ENCODE peak calls at places on chromosomes 7 and 10, in four cellular contexts. F is H1, Z is A549, Y is HepG2. D is an unnamed sample.
A peak's percentile ranks its signal among the peaks of the same experiment; 100 is the strongest.

GRCh38 chr10:69474688-69475432 is 23.6 kb downstream of the TSPAN15 start:
- DNase-seq in F (no peak), Z (peak; percentile 57), Y (no peak), D (no peak)

GRCh38 chr10:131778842-131779241 is 122.0 kb upstream of the PPP2R2D start:
- DNase-seq in F (peak; percentile 30), Z (no peak), Y (no peak), D (no peak)

GRCh38 chr10:11396311-11396960 is 215.0 kb downstream of the USP6NL start:
- DNase-seq in F (no peak), Z (no peak), Y (no peak), D (no peak)

GRCh38 chr7:44630791-44631457 is 24.5 kb downstream of the OGDH start:
- DNase-seq in F (no peak), Z (no peak), Y (no peak), D (no peak)

GRCh38 chr10:104683567-104683966 is 42.5 kb downstream of the SORCS3 start:
- DNase-seq in F (peak; percentile 8), Z (no peak), Y (no peak), D (no peak)

GRCh38 chr10:79386637-79387465 is 39.6 kb downstream of the PPIF start:
- DNase-seq in F (peak; percentile 48), Z (no peak), Y (no peak), D (no peak)

GRCh38 chr7:132739271-132739955 is 163.1 kb upstream of the PLXNA4 start:
- DNase-seq in F (no peak), Z (peak; percentile 38), Y (no peak), D (no peak)

GRCh38 chr10:15189133-15189881 is 20.8 kb upstream of the NMT2 start:
- DNase-seq in F (no peak), Z (no peak), Y (no peak), D (no peak)

GRCh38 chr7:131285558-131285957 is 42.1 kb upstream of the MKLN1 start:
- DNase-seq in F (no peak), Z (no peak), Y (no peak), D (no peak)

GRCh38 chr10:131874991-131875451 is 25.8 kb upstream of the PPP2R2D start:
- DNase-seq in F (peak; percentile 94), Z (peak; percentile 84), Y (peak; percentile 62), D (peak; percentile 72)

GRCh38 chr10:128067691-128068397 is 58.4 kb downstream of the MKI67 start:
- DNase-seq in F (no peak), Z (no peak), Y (no peak), D (no peak)

GRCh38 chr10:79324032-79324695 is 23.1 kb upstream of the PPIF start:
- DNase-seq in F (no peak), Z (no peak), Y (no peak), D (no peak)

GRCh38 chr10:57657164-57657765 is 610.4 kb downstream of the IPMK start:
- DNase-seq in F (peak; percentile 76), Z (peak; percentile 21), Y (peak; percentile 53), D (peak; percentile 42)

GRCh38 chr10:68223535-68224165 is 8.3 kb downstream of the ATOH7 start:
- DNase-seq in F (peak; percentile 58), Z (no peak), Y (peak; percentile 23), D (peak; percentile 16)

GRCh38 chr10:104349623-104350142 is 4.0 kb upstream of the CFAP58 start:
- DNase-seq in F (no peak), Z (no peak), Y (peak; percentile 79), D (no peak)

GRCh38 chr10:4181075-4181474 is 396.1 kb upstream of the KLF6 start:
- DNase-seq in F (no peak), Z (no peak), Y (no peak), D (no peak)

GRCh38 chr10:4174197-4174596 is 389.2 kb upstream of the KLF6 start:
- DNase-seq in F (peak; percentile 57), Z (no peak), Y (peak; percentile 7), D (no peak)

GRCh38 chr10:4181690-4182089 is 396.7 kb upstream of the KLF6 start:
- DNase-seq in F (no peak), Z (no peak), Y (no peak), D (no peak)

GRCh38 chr10:4176500-4177281 is 391.7 kb upstream of the KLF6 start:
- DNase-seq in F (no peak), Z (no peak), Y (no peak), D (no peak)

DNA sequence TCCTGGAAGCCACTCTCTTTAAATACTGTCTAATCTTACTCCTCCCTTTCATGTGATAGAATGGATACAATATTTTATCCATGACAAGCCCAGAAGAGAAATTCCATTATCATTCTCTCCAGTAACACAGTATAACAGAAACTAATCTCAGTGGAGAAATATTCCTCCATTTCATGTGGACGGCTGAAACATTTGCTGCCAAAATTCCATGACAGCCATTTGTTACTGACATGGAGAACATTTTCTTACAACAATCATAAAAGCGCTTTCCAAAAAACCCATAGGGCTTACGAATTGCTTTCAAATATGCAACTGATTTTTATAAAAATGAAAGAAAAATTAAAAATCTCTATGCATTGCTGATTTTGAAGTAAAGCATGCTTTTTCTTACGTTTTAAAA is 392.8 kb upstream of the KLF6 start:
- DNase-seq in F (no peak), Z (no peak), Y (no peak), D (no peak)
- TF ChIP-seq PHF8 in F (no peak), Z (no peak), Y (no peak), D (no peak)

GRCh38 chr10:76453997-76454396 is 1022.6 kb downstream of the LRMDA start:
- DNase-seq in F (no peak), Z (no peak), Y (no peak), D (no peak)
- TF ChIP-seq PHF8 in F (no peak), Z (no peak), Y (no peak), D (no peak)

DNA sequence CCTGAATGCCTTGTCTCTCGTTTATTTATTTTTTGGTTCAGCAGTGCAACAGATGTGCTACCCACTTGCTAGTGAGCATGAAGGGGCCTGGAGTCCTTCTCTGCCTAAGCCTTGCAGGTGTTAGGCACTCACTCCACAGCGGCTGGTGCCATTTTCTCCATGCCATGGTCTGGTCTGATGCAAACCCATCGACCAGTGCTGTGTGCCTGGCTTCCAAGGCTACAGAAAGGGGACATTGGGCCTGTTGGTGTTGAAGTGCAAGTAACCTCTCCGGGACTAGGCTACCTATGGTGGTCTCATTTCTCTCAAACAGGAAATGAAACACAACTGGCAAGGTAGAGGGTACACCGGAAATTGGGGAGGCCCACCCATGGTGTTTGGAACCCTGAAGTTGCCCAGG is 198.1 kb downstream of the ADARB2 start:
- DNase-seq in F (no peak), Z (no peak), Y (no peak), D (no peak)
- TF ChIP-seq PHF8 in F (no peak), Z (no peak), Y (no peak), D (no peak)

DNA sequence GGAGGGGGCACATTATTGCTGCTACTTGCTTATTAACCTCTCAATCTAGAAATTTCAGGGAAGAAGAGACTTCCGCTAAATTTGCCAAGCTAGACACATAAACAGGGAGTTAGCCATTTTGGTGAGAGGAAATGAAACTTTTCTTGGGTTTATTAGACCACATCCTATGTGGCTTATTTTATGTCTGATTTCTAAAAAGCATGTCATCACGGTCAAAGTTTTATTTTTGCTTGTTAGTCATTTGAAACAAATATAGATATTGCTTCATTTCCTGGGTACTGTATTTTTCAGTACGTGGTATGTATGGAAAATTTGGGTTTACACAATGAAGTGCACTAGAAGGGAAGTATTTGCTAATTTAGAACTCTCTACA is 144.1 kb downstream of the TCF7L2 start:
- DNase-seq in F (no peak), Z (no peak), Y (no peak), D (no peak)
- TF ChIP-seq PHF8 in F (no peak), Z (no peak), Y (no peak), D (no peak)

DNA sequence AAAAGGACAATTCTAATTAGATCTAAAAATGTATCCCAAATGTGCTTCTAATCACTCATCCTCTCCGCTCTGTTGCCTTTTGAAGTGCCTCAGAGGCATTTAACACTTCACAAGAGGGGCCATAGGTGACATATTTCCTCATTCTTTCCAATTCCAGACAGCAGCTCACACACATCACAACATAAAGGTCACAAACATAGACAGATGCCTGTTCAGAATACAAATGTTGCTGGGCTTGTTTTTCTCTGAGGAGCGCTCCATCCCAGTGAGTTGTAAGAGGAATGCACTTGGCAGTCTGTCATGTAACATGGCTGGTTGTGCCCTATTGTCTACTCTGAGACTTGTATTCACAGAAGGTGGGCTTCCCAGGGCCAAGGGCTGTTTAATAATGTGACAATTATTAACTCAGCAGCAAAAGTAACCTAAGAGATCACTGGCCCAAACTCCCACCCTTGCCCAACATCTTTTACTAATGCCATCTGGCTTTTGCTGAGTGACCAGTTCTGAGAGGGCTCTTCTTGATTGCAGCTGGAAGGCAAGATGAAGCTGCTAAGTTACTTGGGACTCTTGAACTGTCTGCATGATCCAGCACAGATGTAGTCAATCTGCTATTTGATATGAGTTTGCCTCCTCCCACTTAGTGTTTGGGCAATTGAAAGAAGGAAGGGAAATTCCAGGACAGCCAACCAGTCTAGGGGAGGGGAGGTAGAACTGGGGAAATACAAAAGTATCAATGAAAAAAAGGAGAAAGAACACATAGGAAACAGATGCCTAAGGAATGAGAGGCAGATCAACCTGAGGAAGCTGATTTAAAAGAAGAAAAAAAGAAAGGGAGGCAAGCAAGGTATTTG is 13.6 kb downstream of the PON2 start:
- DNase-seq in F (no peak), Z (no peak), Y (no peak), D (no peak)
- TF ChIP-seq PHF8 in F (no peak), Z (no peak), Y (no peak), D (no peak)

DNA sequence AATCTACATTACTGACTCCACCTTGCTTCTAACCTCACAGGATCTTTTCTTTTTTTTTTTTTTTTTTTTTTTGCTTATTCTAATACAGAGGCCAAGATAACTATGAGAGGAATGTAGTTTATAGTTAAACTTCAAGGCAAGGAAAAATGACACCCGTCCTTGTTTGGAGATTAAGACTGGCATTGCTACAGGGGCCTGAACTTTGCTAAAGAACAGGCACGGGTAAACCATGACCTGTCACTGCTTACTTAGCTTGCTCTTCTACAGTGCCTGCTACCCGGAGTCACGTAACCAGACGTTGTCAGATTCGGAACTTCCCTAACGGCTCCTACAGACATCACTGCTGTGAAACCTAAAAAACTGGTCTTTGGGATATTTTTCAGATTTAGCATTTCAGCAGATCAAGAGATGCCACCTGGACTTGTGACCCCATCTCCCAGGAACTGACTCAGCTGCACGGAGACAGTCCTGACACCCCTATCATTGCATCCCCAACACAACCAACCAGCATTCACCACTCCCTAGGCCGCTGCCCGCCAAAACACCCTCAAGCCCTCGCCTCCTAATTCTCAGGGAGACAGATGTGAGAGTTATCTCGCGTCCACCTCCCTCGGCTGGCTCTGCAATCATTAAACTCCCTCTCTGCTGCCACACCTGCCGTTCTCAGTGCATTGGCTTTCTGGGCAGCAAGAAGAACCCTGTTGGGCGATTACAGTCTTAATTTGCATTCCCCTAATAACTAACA is 27.5 kb downstream of the MAD1L1 start:
- DNase-seq in F (no peak), Z (no peak), Y (no peak), D (no peak)
- TF ChIP-seq PHF8 in F (no peak), Z (no peak), Y (no peak), D (no peak)

GRCh38 chr7:11551470-11551869 is 280.5 kb downstream of the THSD7A start:
- DNase-seq in F (no peak), Z (no peak), Y (no peak), D (no peak)

GRCh38 chr7:11552676-11553075 is 279.3 kb downstream of the THSD7A start:
- DNase-seq in F (no peak), Z (no peak), Y (no peak), D (no peak)

GRCh38 chr7:11548532-11548931 is 283.5 kb downstream of the THSD7A start:
- DNase-seq in F (no peak), Z (no peak), Y (no peak), D (no peak)
- TF ChIP-seq PHF8 in F (no peak), Z (no peak), Y (no peak), D (no peak)

D was measured in K562.